ENCODE peak calls at places on chromosomes 4 and X, in ten cellular contexts. J is fibroblast of mammary gland, E is DND-41, A is HepG2, N is endothelial cell, K is lung, Y is neural crest cell, O is pancreas, S is colonic mucosa, H is mucosa of descending colon. P is an unnamed sample.

GRCh38 chrX:110146521-110146920 is 143.6 kb downstream of the TMEM164 start:
- DNase-seq in J (peak), E (peak), A (peak), N (peak), K (peak), Y (peak), O (peak), S (peak), H (no peak), P (peak)

GRCh38 chr4:77777135-77777777 is 41.9 kb downstream of the CNOT6L start:
- DNase-seq in J (peak), E (no peak), A (no peak), N (no peak), K (no peak), Y (no peak), O (no peak), S (no peak), H (no peak), P (no peak)

GRCh38 chr4:38163216-38164006 is 203.2 kb downstream of the PTTG2 start:
- DNase-seq in J (peak), E (no peak), A (no peak), N (no peak), K (no peak), Y (no peak), O (peak), S (no peak), H (no peak), P (peak)

GRCh38 chr4:8907596-8908205 is 36.1 kb upstream of the HMX1 start:
- DNase-seq in J (no peak), E (no peak), A (no peak), N (no peak), K (no peak), Y (no peak), O (peak), S (no peak), H (peak), P (no peak)

GRCh38 chrX:110992611-110993010 is 103.4 kb upstream of the PAK3 start:
- DNase-seq in J (peak), E (peak), A (peak), N (peak), K (no peak), Y (peak), O (peak), S (peak), H (no peak), P (peak)

GRCh38 chr4:44583393-44583792 is 68.0 kb downstream of the YIPF7 start:
- DNase-seq in J (no peak), E (no peak), A (no peak), N (peak), K (no peak), Y (no peak), O (no peak), S (no peak), H (no peak), P (no peak)

GRCh38 chr4:181939199-181939945 is 303.8 kb upstream of the TENM3 start:
- DNase-seq in J (no peak), E (no peak), A (no peak), N (no peak), K (no peak), Y (no peak), O (no peak), S (no peak), H (no peak), P (no peak)

GRCh38 chr4:3730422-3730821 is 35.8 kb upstream of the ADRA2C start:
- DNase-seq in J (no peak), E (no peak), A (no peak), N (no peak), K (no peak), Y (no peak), O (no peak), S (no peak), H (no peak), P (no peak)

GRCh38 chr4:52091811-52092210 is 40.7 kb downstream of the SPATA18 start:
- DNase-seq in J (peak), E (no peak), A (peak), N (no peak), K (no peak), Y (no peak), O (no peak), S (peak), H (no peak), P (no peak)

GRCh38 chrX:36963069-36963808 is 44.9 kb upstream of the FAM47C start:
- DNase-seq in J (no peak), E (no peak), A (no peak), N (no peak), K (no peak), Y (no peak), O (peak), S (no peak), H (peak), P (no peak)

GRCh38 chrX:120769576-120770341 is 105.9 kb downstream of the CT47B1 start:
- DNase-seq in J (peak), E (peak), A (peak), N (no peak), K (no peak), Y (no peak), O (no peak), S (no peak), H (no peak), P (peak)

GRCh38 chr4:74108457-74109115 is 9.6 kb upstream of the CXCL2 start:
- DNase-seq in J (no peak), E (no peak), A (no peak), N (no peak), K (no peak), Y (no peak), O (no peak), S (no peak), H (no peak), P (no peak)

GRCh38 chrX:2628751-2629315 is 62.3 kb upstream of the CD99 start:
- DNase-seq in J (no peak), E (peak), A (peak), N (no peak), K (no peak), Y (no peak), O (no peak), S (no peak), H (no peak), P (no peak)
- TF ChIP-seq CTCF in J (no peak), E (no peak), A (no peak), N (no peak), K (no peak), Y (no peak), O (no peak), S (no peak), H (no peak), P (no peak)

DNA sequence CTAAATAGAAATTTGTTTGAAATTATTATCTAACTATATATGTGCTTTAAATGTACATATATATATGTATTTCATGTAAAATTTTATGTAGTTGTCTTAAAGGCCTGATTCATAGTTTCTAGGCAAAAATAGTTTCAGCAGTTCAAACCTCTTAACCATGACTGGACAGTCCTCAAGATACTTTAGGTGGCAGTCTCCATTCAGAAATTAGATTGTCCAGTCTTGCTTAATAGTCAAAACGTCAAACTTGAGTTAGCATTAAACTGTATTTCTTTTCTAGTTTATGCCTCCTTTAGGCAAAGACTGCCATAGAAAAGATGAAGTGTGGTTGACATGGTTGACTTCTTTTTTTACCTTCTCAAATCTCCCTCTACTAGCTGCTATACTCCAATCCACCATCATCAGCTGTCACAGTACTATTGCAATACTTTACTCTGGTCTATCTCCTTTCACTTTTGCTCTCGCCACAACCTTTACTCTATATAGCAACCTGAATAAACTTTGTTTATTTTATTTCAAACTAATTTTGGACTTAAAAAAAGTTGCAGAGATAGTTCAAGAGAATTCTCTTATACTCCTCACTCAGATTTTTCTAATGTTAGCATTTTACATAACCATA is 395.6 kb upstream of the DIPK2B start:
- DNase-seq in J (peak), E (no peak), A (no peak), N (no peak), K (no peak), Y (no peak), O (no peak), S (no peak), H (no peak), P (no peak)
- TF ChIP-seq CTCF in J (no peak), E (no peak), A (no peak), N (no peak), K (no peak), Y (no peak), O (no peak), S (no peak), H (no peak), P (no peak)

GRCh38 chr4:132384709-132385108 is 764.4 kb upstream of the PCDH10 start:
- DNase-seq in J (no peak), E (no peak), A (no peak), N (no peak), K (no peak), Y (no peak), O (no peak), S (no peak), H (no peak), P (no peak)
- TF ChIP-seq CTCF in J (no peak), E (no peak), A (no peak), N (no peak), K (no peak), Y (no peak), O (no peak), S (no peak), H (no peak), P (no peak)

DNA sequence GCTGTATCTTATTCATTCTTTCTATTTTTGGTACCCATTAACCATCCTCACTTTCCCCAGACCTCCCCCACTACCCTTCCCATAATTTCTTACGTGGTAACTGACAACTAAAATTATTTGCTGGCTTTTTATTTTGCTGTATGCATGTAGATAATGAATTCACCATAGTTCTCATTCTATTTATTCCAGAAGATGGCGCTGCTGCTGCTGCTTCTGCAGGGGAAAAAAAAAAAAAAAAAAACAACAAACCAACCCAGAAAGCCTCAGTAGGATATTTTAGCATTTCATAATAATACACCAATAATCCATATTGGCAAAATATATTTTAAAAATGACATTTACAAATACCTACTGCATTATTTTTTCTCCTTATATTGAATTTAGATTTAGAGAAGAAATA is 416.6 kb upstream of the MAGEB18 start:
- DNase-seq in J (peak), E (no peak), A (peak), N (no peak), K (no peak), Y (no peak), O (no peak), S (no peak), H (no peak), P (no peak)
- TF ChIP-seq CTCF in J (peak), E (peak), A (no peak), N (no peak), K (no peak), Y (peak), O (no peak), S (no peak), H (no peak), P (peak)

DNA sequence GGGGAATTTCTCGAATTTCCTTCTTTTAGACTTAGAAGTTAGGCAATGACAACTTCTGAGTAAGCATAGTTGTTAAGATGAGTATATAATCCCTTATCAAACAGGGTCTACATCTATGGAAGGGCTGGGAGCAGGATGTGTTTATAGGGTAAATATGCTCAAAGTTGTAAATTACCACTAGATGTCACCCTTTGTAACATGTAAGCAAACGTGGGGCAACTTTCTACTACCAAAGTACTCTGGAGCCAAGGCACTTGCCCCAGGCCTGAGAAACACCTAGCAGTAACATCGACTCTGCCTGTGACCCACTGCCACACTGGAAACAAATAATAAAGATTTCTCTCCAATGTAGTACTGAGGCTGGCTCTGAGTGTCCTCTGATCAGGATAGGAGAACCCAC is 444.6 kb downstream of the IQCM start:
- DNase-seq in J (peak), E (no peak), A (peak), N (no peak), K (no peak), Y (no peak), O (peak), S (peak), H (no peak), P (no peak)
- TF ChIP-seq CTCF in J (peak), E (peak), A (peak), N (peak), K (no peak), Y (peak), O (no peak), S (peak), H (no peak), P (no peak)

GRCh38 chrX:119421306-119421705 is 22.2 kb downstream of the SLC25A43 start:
- DNase-seq in J (no peak), E (no peak), A (no peak), N (no peak), K (no peak), Y (no peak), O (no peak), S (no peak), H (no peak), P (no peak)

GRCh38 chrX:119417376-119417775 is 18.2 kb downstream of the SLC25A43 start:
- DNase-seq in J (no peak), E (no peak), A (no peak), N (no peak), K (no peak), Y (no peak), O (no peak), S (no peak), H (no peak), P (no peak)

GRCh38 chrX:119419146-119419545 is 20.0 kb downstream of the SLC25A43 start:
- DNase-seq in J (no peak), E (no peak), A (peak), N (no peak), K (no peak), Y (no peak), O (no peak), S (peak), H (no peak), P (no peak)

GRCh38 chrX:119419898-119420297 is 20.8 kb downstream of the SLC25A43 start:
- DNase-seq in J (no peak), E (no peak), A (no peak), N (no peak), K (no peak), Y (no peak), O (no peak), S (no peak), H (no peak), P (no peak)

GRCh38 chrX:119417842-119418241 is 18.7 kb downstream of the SLC25A43 start:
- DNase-seq in J (peak), E (no peak), A (peak), N (no peak), K (no peak), Y (no peak), O (no peak), S (no peak), H (no peak), P (no peak)
- TF ChIP-seq CTCF in J (peak), E (peak), A (peak), N (no peak), K (no peak), Y (no peak), O (no peak), S (no peak), H (no peak), P (no peak)

GRCh38 chr4:821181-821591 is 4.7 kb downstream of the CPLX1 start:
- DNase-seq in J (no peak), E (no peak), A (no peak), N (no peak), K (no peak), Y (no peak), O (no peak), S (no peak), H (no peak), P (no peak)

GRCh38 chr4:822361-823092 is 3.4 kb downstream of the CPLX1 start:
- DNase-seq in J (no peak), E (no peak), A (no peak), N (no peak), K (no peak), Y (no peak), O (no peak), S (no peak), H (peak), P (no peak)

GRCh38 chr4:823093-823760 is 2.7 kb downstream of the CPLX1 start:
- DNase-seq in J (no peak), E (no peak), A (no peak), N (no peak), K (no peak), Y (no peak), O (no peak), S (no peak), H (peak), P (no peak)

GRCh38 chr4:820230-821172 is 5.4 kb downstream of the CPLX1 start:
- DNase-seq in J (no peak), E (no peak), A (no peak), N (no peak), K (no peak), Y (no peak), O (no peak), S (no peak), H (no peak), P (no peak)

DNA sequence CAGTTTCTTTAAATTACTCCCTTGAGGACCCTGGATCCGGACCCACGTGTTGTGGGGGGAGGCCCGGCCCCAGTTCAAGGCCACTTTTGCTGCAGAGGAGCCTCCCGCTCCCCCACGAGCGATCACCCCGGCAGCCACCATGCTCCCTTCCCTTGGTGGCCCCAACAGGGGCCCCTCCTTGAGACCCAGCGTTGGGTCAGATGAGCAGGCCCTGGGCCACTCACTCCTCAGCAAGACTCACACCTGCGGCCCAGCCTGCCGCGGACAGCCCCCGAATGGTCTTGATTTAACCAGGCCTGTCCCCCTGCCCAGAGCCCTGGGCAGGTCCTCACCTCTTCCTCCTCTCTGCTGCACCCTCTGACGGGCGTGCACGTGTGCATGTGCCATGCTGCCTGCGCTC is 4.3 kb downstream of the CPLX1 start:
- DNase-seq in J (no peak), E (no peak), A (no peak), N (no peak), K (no peak), Y (no peak), O (no peak), S (no peak), H (no peak), P (no peak)
- TF ChIP-seq CTCF in J (no peak), E (no peak), A (no peak), N (no peak), K (no peak), Y (no peak), O (no peak), S (no peak), H (no peak), P (no peak)

GRCh38 chr4:173169178-173169427 is 492 bp downstream of the GALNT7 start:
- DNase-seq in J (no peak), E (no peak), A (no peak), N (no peak), K (no peak), Y (no peak), O (no peak), S (no peak), H (no peak), P (no peak)

GRCh38 chr4:173171987-173172386 is 3.4 kb downstream of the GALNT7 start:
- DNase-seq in J (no peak), E (no peak), A (no peak), N (no peak), K (no peak), Y (no peak), O (no peak), S (no peak), H (no peak), P (no peak)

GRCh38 chr4:173170210-173170778 is 1.7 kb downstream of the GALNT7 start:
- DNase-seq in J (peak), E (no peak), A (no peak), N (no peak), K (no peak), Y (no peak), O (no peak), S (no peak), H (no peak), P (no peak)

GRCh38 chr4:173169428-173170209 is 1.0 kb downstream of the GALNT7 start:
- DNase-seq in J (peak), E (peak), A (no peak), N (peak), K (peak), Y (peak), O (peak), S (peak), H (peak), P (peak)

GRCh38 chr4:173171098-173171497 is 2.5 kb downstream of the GALNT7 start:
- DNase-seq in J (peak), E (no peak), A (peak), N (no peak), K (no peak), Y (no peak), O (no peak), S (no peak), H (no peak), P (no peak)
- TF ChIP-seq CTCF in J (peak), E (peak), A (no peak), N (peak), K (no peak), Y (peak), O (no peak), S (no peak), H (no peak), P (no peak)

DNA sequence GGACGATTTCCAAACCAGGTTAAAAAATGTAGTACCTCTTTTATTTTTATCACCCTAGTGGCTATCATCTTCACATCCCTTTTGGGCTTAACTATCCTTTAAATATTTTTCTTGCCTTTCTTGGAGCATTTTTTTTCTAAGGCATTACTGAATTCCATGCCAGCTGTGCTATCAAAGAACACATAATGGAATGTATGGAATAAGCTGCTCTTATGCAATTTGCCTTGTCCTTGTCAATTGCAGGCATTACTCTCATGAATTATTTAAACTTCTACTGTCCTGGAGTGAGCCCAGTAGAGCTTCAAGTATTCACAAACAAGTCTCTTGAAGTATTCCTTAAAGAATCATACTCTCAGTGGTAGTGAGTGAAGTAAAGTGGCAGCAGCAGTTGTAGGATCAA is 144.5 kb upstream of the IGFBP7 start:
- DNase-seq in J (no peak), E (no peak), A (no peak), N (no peak), K (no peak), Y (no peak), O (no peak), S (no peak), H (no peak), P (no peak)
- TF ChIP-seq CTCF in J (no peak), E (no peak), A (no peak), N (no peak), K (no peak), Y (no peak), O (no peak), S (no peak), H (no peak), P (no peak)

P was measured in activated CD8-positive, alpha-beta T cell treated with anti-CD3 and anti-CD28 coated beads for 36 hours.